ENCODE peak calls at places on chromosome 16, in ten cellular contexts. T is GM23248; N is cerebellar cortex; R is MCF 10A; J is fibroblast of lung; L is ACHN; D is Ammon's horn; U is activated naive CD8-positive, alpha-beta T cell treated with anti-CD3 and anti-CD28 coated beads for 36 hours; Z is H4; O is mesothelial cell of epicardium. W is an unnamed sample.

GRCh38 chr16:88993946-88994600 is 17.1 kb upstream of the CBFA2T3 start:
- DNase-seq in R (no peak), T (no peak), Z (no peak), O (no peak), L (no peak), J (no peak), U (no peak), N (no peak), D (no peak), W (no peak)

GRCh38 chr16:1743376-1744337 is 27.7 kb downstream of the NME3 start:
- DNase-seq in R (peak; percentile 76), L (no peak), T (no peak), Z (no peak), J (no peak), O (no peak), U (no peak), D (no peak), N (peak; percentile 16), W (no peak)

GRCh38 chr16:13811834-13812233 is 108.1 kb upstream of the ERCC4 start:
- DNase-seq in U (no peak), O (no peak), J (no peak), D (peak; percentile 45), N (no peak), Z (no peak), R (peak; percentile 13), L (no peak), T (no peak), W (no peak)

GRCh38 chr16:84741351-84741791 is 41.6 kb downstream of the USP10 start:
- DNase-seq in D (peak; percentile 83), L (no peak), Z (peak; percentile 38), R (no peak), N (no peak), O (no peak), T (peak; percentile 81), J (peak; percentile 33), U (no peak), W (no peak)

GRCh38 chr16:86664518-86665318 is 86.4 kb downstream of the FOXL1 start:
- DNase-seq in T (peak; percentile 96), N (no peak), U (peak; percentile 65), O (no peak), L (peak; percentile 96), J (peak; percentile 96), D (no peak), R (peak; percentile 98), Z (peak; percentile 98), W (peak; percentile 70)

GRCh38 chr16:78004501-78004900 is 17.8 kb upstream of the CLEC3A start:
- DNase-seq in U (no peak), T (no peak), N (no peak), R (no peak), J (no peak), Z (no peak), L (no peak), D (no peak), O (no peak), W (no peak)

GRCh38 chr16:23119570-23119969 is 29.7 kb downstream of the USP31 start:
- DNase-seq in R (peak; percentile 27), T (peak; percentile 48), L (no peak), O (no peak), Z (no peak), N (no peak), J (peak; percentile 58), U (no peak), D (no peak), W (no peak)

GRCh38 chr16:886802-887731 is 83.7 kb downstream of the LMF1 start:
- DNase-seq in O (peak; percentile 19), Z (no peak), D (no peak), N (no peak), T (no peak), R (no peak), L (no peak), U (no peak), J (no peak), W (no peak)

GRCh38 chr16:1474471-1474795 is 395 bp downstream of the CLCN7 start:
- DNase-seq in O (no peak), R (no peak), L (no peak), U (no peak), D (no peak), T (peak; percentile 55), Z (no peak), J (no peak), N (no peak), W (no peak)

GRCh38 chr16:8032406-8032805 is 557.9 kb downstream of the TMEM114 start:
- DNase-seq in J (no peak), T (no peak), L (no peak), Z (no peak), D (no peak), R (no peak), N (no peak), U (no peak), O (no peak), W (no peak)

GRCh38 chr16:87288753-87289362 is 28.3 kb downstream of the C16orf95 start:
- DNase-seq in N (no peak), O (no peak), J (peak; percentile 91), L (no peak), D (no peak), R (no peak), U (no peak), Z (no peak), T (peak; percentile 8), W (no peak)

GRCh38 chr16:75262104-75262799 is 10.8 kb upstream of the BCAR1 start:
- DNase-seq in T (no peak), J (no peak), U (no peak), R (no peak), Z (no peak), D (no peak), O (no peak), L (no peak), N (no peak), W (no peak)

GRCh38 chr16:47927330-47927729 is 228.5 kb downstream of the ABCC12 start:
- DNase-seq in T (peak; percentile 28), J (no peak), D (no peak), L (no peak), O (no peak), R (no peak), Z (no peak), U (no peak), N (no peak), W (no peak)

GRCh38 chr16:50546125-50546524 is 2.1 kb upstream of the NKD1 start:
- DNase-seq in T (no peak), U (no peak), D (no peak), Z (no peak), R (no peak), L (no peak), N (no peak), J (no peak), O (no peak), W (no peak)

GRCh38 chr16:67770371-67770991 is 35.9 kb downstream of the RANBP10 start:
- DNase-seq in T (peak; percentile 42), Z (no peak), O (no peak), R (no peak), N (no peak), L (no peak), U (no peak), J (peak; percentile 72), D (no peak), W (no peak)

GRCh38 chr16:87465306-87465705 is 27.5 kb downstream of the ZCCHC14 start:
- DNase-seq in R (peak; percentile 96), L (peak; percentile 44), O (no peak), T (peak; percentile 93), N (no peak), Z (peak; percentile 93), D (peak; percentile 19), U (peak; percentile 25), J (peak; percentile 92), W (no peak)

GRCh38 chr16:57675752-57676623 is 7.9 kb downstream of the ADGRG3 start:
- DNase-seq in Z (no peak), L (no peak), J (no peak), O (no peak), N (no peak), T (peak; percentile 19), R (peak; percentile 72), D (no peak), U (no peak), W (no peak)

GRCh38 chr16:65312071-65312470 is 190.2 kb upstream of the CDH11 start:
- DNase-seq in R (no peak), U (no peak), J (peak; percentile 18), N (no peak), O (no peak), Z (no peak), T (peak; percentile 82), D (no peak), L (no peak), W (no peak)

GRCh38 chr16:67441289-67441753 is 10.4 kb downstream of the HSD11B2 start:
- DNase-seq in N (peak; percentile 89), T (no peak), R (peak; percentile 58), U (no peak), Z (peak; percentile 77), D (peak; percentile 55), J (no peak), L (no peak), O (no peak), W (no peak)

GRCh38 chr16:85634747-85635544 is 21.8 kb downstream of the GSE1 start:
- DNase-seq in N (no peak), O (no peak), T (no peak), U (no peak), Z (no peak), D (no peak), J (no peak), R (no peak), L (no peak), W (no peak)